ENCODE peak calls at places on chromosomes 7 and 10, in eight cellular contexts. One of them, this sample, is unnamed.

GRCh38 chr7:125257617-125258016 is 328.0 kb upstream of the POT1 start:
- DNase-seq in posterior cingulate gyrus: no peak
- DNase-seq in NCI-H1694: no peak
- DNase-seq in NCI-H748 treated with DMSO at 0.1 percent for 48 hours: no peak
- DNase-seq in amniotic stem cell: no peak
- DNase-seq in putamen: no peak
- DNase-seq in fibroblast of pulmonary artery: no peak
- DNase-seq in AG10803: no peak
- DNase-seq in this sample: no peak

GRCh38 chr7:44101966-44102845 is 1.9 kb upstream of the AEBP1 start:
- DNase-seq in posterior cingulate gyrus: no peak
- DNase-seq in NCI-H1694: no peak
- DNase-seq in NCI-H748 treated with DMSO at 0.1 percent for 48 hours: no peak
- DNase-seq in amniotic stem cell: peak; percentile 88
- DNase-seq in putamen: no peak
- DNase-seq in fibroblast of pulmonary artery: peak; percentile 47
- DNase-seq in AG10803: peak; percentile 95
- DNase-seq in this sample: no peak

GRCh38 chr10:44803820-44804219 is 107.3 kb upstream of the TMEM72 start:
- DNase-seq in posterior cingulate gyrus: no peak
- DNase-seq in NCI-H1694: no peak
- DNase-seq in NCI-H748 treated with DMSO at 0.1 percent for 48 hours: no peak
- DNase-seq in amniotic stem cell: no peak
- DNase-seq in putamen: no peak
- DNase-seq in fibroblast of pulmonary artery: peak; percentile 28
- DNase-seq in AG10803: no peak
- DNase-seq in this sample: no peak

GRCh38 chr10:71080381-71081228 is 131.8 kb upstream of the UNC5B start:
- DNase-seq in posterior cingulate gyrus: no peak
- DNase-seq in NCI-H1694: no peak
- DNase-seq in NCI-H748 treated with DMSO at 0.1 percent for 48 hours: no peak
- DNase-seq in amniotic stem cell: no peak
- DNase-seq in putamen: no peak
- DNase-seq in fibroblast of pulmonary artery: no peak
- DNase-seq in AG10803: no peak
- DNase-seq in this sample: no peak

GRCh38 chr7:13055732-13056369 is 368.4 kb downstream of the ARL4A start:
- DNase-seq in posterior cingulate gyrus: no peak
- DNase-seq in NCI-H1694: no peak
- DNase-seq in NCI-H748 treated with DMSO at 0.1 percent for 48 hours: no peak
- DNase-seq in amniotic stem cell: no peak
- DNase-seq in putamen: no peak
- DNase-seq in fibroblast of pulmonary artery: no peak
- DNase-seq in AG10803: no peak
- DNase-seq in this sample: no peak

GRCh38 chr7:72924417-72924747 is 513 bp upstream of the POM121 start:
- DNase-seq in posterior cingulate gyrus: no peak
- DNase-seq in NCI-H1694: no peak
- DNase-seq in NCI-H748 treated with DMSO at 0.1 percent for 48 hours: no peak
- DNase-seq in amniotic stem cell: no peak
- DNase-seq in putamen: no peak
- DNase-seq in fibroblast of pulmonary artery: no peak
- DNase-seq in AG10803: no peak
- DNase-seq in this sample: no peak

GRCh38 chr7:1855396-1856160 is 185.5 kb downstream of the ELFN1 start:
- DNase-seq in posterior cingulate gyrus: no peak
- DNase-seq in NCI-H1694: no peak
- DNase-seq in NCI-H748 treated with DMSO at 0.1 percent for 48 hours: no peak
- DNase-seq in amniotic stem cell: no peak
- DNase-seq in putamen: no peak
- DNase-seq in fibroblast of pulmonary artery: no peak
- DNase-seq in AG10803: no peak
- DNase-seq in this sample: no peak

GRCh38 chr7:73659983-73660382 is 7.6 kb upstream of the VPS37D start:
- DNase-seq in posterior cingulate gyrus: no peak
- DNase-seq in NCI-H1694: no peak
- DNase-seq in NCI-H748 treated with DMSO at 0.1 percent for 48 hours: no peak
- DNase-seq in amniotic stem cell: no peak
- DNase-seq in putamen: no peak
- DNase-seq in fibroblast of pulmonary artery: no peak
- DNase-seq in AG10803: no peak
- DNase-seq in this sample: no peak

GRCh38 chr7:79495544-79496272 is 42.2 kb upstream of the MAGI2 start:
- DNase-seq in posterior cingulate gyrus: no peak
- DNase-seq in NCI-H1694: no peak
- DNase-seq in NCI-H748 treated with DMSO at 0.1 percent for 48 hours: no peak
- DNase-seq in amniotic stem cell: peak; percentile 17
- DNase-seq in putamen: no peak
- DNase-seq in fibroblast of pulmonary artery: peak; percentile 79
- DNase-seq in AG10803: peak; percentile 82
- DNase-seq in this sample: no peak

GRCh38 chr10:677038-677437 is 12.4 kb downstream of the DIP2C start:
- DNase-seq in posterior cingulate gyrus: no peak
- DNase-seq in NCI-H1694: no peak
- DNase-seq in NCI-H748 treated with DMSO at 0.1 percent for 48 hours: no peak
- DNase-seq in amniotic stem cell: no peak
- DNase-seq in putamen: no peak
- DNase-seq in fibroblast of pulmonary artery: no peak
- DNase-seq in AG10803: no peak
- DNase-seq in this sample: no peak

GRCh38 chr7:5303885-5304505 is 21.3 kb downstream of the SLC29A4 start:
- DNase-seq in posterior cingulate gyrus: no peak
- DNase-seq in NCI-H1694: no peak
- DNase-seq in NCI-H748 treated with DMSO at 0.1 percent for 48 hours: no peak
- DNase-seq in amniotic stem cell: no peak
- DNase-seq in putamen: no peak
- DNase-seq in fibroblast of pulmonary artery: no peak
- DNase-seq in AG10803: no peak
- DNase-seq in this sample: no peak

GRCh38 chr10:16183989-16184643 is 252.7 kb upstream of the PTER start:
- DNase-seq in posterior cingulate gyrus: no peak
- DNase-seq in NCI-H1694: no peak
- DNase-seq in NCI-H748 treated with DMSO at 0.1 percent for 48 hours: no peak
- DNase-seq in amniotic stem cell: no peak
- DNase-seq in putamen: no peak
- DNase-seq in fibroblast of pulmonary artery: no peak
- DNase-seq in AG10803: peak; percentile 61
- DNase-seq in this sample: no peak

GRCh38 chr7:155882596-155882995 is 70.3 kb upstream of the SHH start:
- DNase-seq in posterior cingulate gyrus: no peak
- DNase-seq in NCI-H1694: no peak
- DNase-seq in NCI-H748 treated with DMSO at 0.1 percent for 48 hours: no peak
- DNase-seq in amniotic stem cell: no peak
- DNase-seq in putamen: no peak
- DNase-seq in fibroblast of pulmonary artery: peak; percentile 33
- DNase-seq in AG10803: no peak
- DNase-seq in this sample: no peak

GRCh38 chr7:16428672-16429071 is 7.3 kb upstream of the CRPPA start:
- DNase-seq in posterior cingulate gyrus: no peak
- DNase-seq in NCI-H1694: no peak
- DNase-seq in NCI-H748 treated with DMSO at 0.1 percent for 48 hours: no peak
- DNase-seq in amniotic stem cell: peak; percentile 37
- DNase-seq in putamen: no peak
- DNase-seq in fibroblast of pulmonary artery: peak; percentile 57
- DNase-seq in AG10803: peak; percentile 53
- DNase-seq in this sample: no peak

GRCh38 chr10:33122014-33122788 is 164.2 kb upstream of the ITGB1 start:
- DNase-seq in posterior cingulate gyrus: no peak
- DNase-seq in NCI-H1694: peak; percentile 58
- DNase-seq in NCI-H748 treated with DMSO at 0.1 percent for 48 hours: no peak
- DNase-seq in amniotic stem cell: peak; percentile 68
- DNase-seq in putamen: no peak
- DNase-seq in fibroblast of pulmonary artery: peak; percentile 49
- DNase-seq in AG10803: peak; percentile 99
- DNase-seq in this sample: no peak

GRCh38 chr10:61835069-61835908 is 66.2 kb upstream of the ARID5B start:
- DNase-seq in posterior cingulate gyrus: no peak
- DNase-seq in NCI-H1694: no peak
- DNase-seq in NCI-H748 treated with DMSO at 0.1 percent for 48 hours: peak; percentile 2
- DNase-seq in amniotic stem cell: no peak
- DNase-seq in putamen: no peak
- DNase-seq in fibroblast of pulmonary artery: peak; percentile 87
- DNase-seq in AG10803: peak; percentile 73
- DNase-seq in this sample: no peak

GRCh38 chr7:41656357-41656756 is 46.5 kb downstream of the INHBA start:
- DNase-seq in posterior cingulate gyrus: no peak
- DNase-seq in NCI-H1694: no peak
- DNase-seq in NCI-H748 treated with DMSO at 0.1 percent for 48 hours: no peak
- DNase-seq in amniotic stem cell: no peak
- DNase-seq in putamen: no peak
- DNase-seq in fibroblast of pulmonary artery: peak; percentile 61
- DNase-seq in AG10803: peak; percentile 77
- DNase-seq in this sample: no peak

GRCh38 chr7:27802977-27803376 is 63.0 kb downstream of the TAX1BP1 start:
- DNase-seq in posterior cingulate gyrus: no peak
- DNase-seq in NCI-H1694: no peak
- DNase-seq in NCI-H748 treated with DMSO at 0.1 percent for 48 hours: no peak
- DNase-seq in amniotic stem cell: no peak
- DNase-seq in putamen: no peak
- DNase-seq in fibroblast of pulmonary artery: peak; percentile 77
- DNase-seq in AG10803: peak; percentile 65
- DNase-seq in this sample: no peak

GRCh38 chr7:132773527-132773956 is 197.3 kb upstream of the PLXNA4 start:
- DNase-seq in posterior cingulate gyrus: no peak
- DNase-seq in NCI-H1694: peak; percentile 60
- DNase-seq in NCI-H748 treated with DMSO at 0.1 percent for 48 hours: no peak
- DNase-seq in amniotic stem cell: no peak
- DNase-seq in putamen: no peak
- DNase-seq in fibroblast of pulmonary artery: peak; percentile 62
- DNase-seq in AG10803: peak; percentile 91
- DNase-seq in this sample: no peak

GRCh38 chr10:132645630-132646442 is 108.2 kb downstream of the INPP5A start:
- DNase-seq in posterior cingulate gyrus: no peak
- DNase-seq in NCI-H1694: no peak
- DNase-seq in NCI-H748 treated with DMSO at 0.1 percent for 48 hours: no peak
- DNase-seq in amniotic stem cell: no peak
- DNase-seq in putamen: no peak
- DNase-seq in fibroblast of pulmonary artery: no peak
- DNase-seq in AG10803: no peak
- DNase-seq in this sample: no peak

GRCh38 chr7:24721378-24722030 is 35.8 kb downstream of the GSDME start:
- DNase-seq in posterior cingulate gyrus: no peak
- DNase-seq in NCI-H1694: no peak
- DNase-seq in NCI-H748 treated with DMSO at 0.1 percent for 48 hours: no peak
- DNase-seq in amniotic stem cell: no peak
- DNase-seq in putamen: no peak
- DNase-seq in fibroblast of pulmonary artery: no peak
- DNase-seq in AG10803: no peak
- DNase-seq in this sample: no peak

GRCh38 chr7:111091623-111092370 is 870 bp downstream of the LRRN3 start:
- DNase-seq in posterior cingulate gyrus: no peak
- DNase-seq in NCI-H1694: peak; percentile 13
- DNase-seq in NCI-H748 treated with DMSO at 0.1 percent for 48 hours: peak; percentile 65
- DNase-seq in amniotic stem cell: no peak
- DNase-seq in putamen: peak; percentile 34
- DNase-seq in fibroblast of pulmonary artery: no peak
- DNase-seq in AG10803: no peak
- DNase-seq in this sample: no peak

GRCh38 chr7:77855371-77856083 is 57.0 kb downstream of the PHTF2 start:
- DNase-seq in posterior cingulate gyrus: peak; percentile 13
- DNase-seq in NCI-H1694: peak; percentile 3
- DNase-seq in NCI-H748 treated with DMSO at 0.1 percent for 48 hours: no peak
- DNase-seq in amniotic stem cell: no peak
- DNase-seq in putamen: peak; percentile 19
- DNase-seq in fibroblast of pulmonary artery: peak; percentile 59
- DNase-seq in AG10803: peak; percentile 40
- DNase-seq in this sample: no peak

GRCh38 chr10:49594594-49594993 is 15.5 kb upstream of the SLC18A3 start:
- DNase-seq in posterior cingulate gyrus: no peak
- DNase-seq in NCI-H1694: peak; percentile 80
- DNase-seq in NCI-H748 treated with DMSO at 0.1 percent for 48 hours: peak; percentile 27
- DNase-seq in amniotic stem cell: peak; percentile 30
- DNase-seq in putamen: peak; percentile 21
- DNase-seq in fibroblast of pulmonary artery: peak; percentile 84
- DNase-seq in AG10803: peak; percentile 59
- DNase-seq in this sample: no peak

GRCh38 chr7:68488366-68489060 is 1109.8 kb upstream of the AUTS2 start:
- DNase-seq in posterior cingulate gyrus: no peak
- DNase-seq in NCI-H1694: peak; percentile 60
- DNase-seq in NCI-H748 treated with DMSO at 0.1 percent for 48 hours: no peak
- DNase-seq in amniotic stem cell: no peak
- DNase-seq in putamen: no peak
- DNase-seq in fibroblast of pulmonary artery: no peak
- DNase-seq in AG10803: no peak
- DNase-seq in this sample: no peak

GRCh38 chr10:77713506-77714280 is 76.1 kb upstream of the KCNMA1 start:
- DNase-seq in posterior cingulate gyrus: no peak
- DNase-seq in NCI-H1694: no peak
- DNase-seq in NCI-H748 treated with DMSO at 0.1 percent for 48 hours: no peak
- DNase-seq in amniotic stem cell: no peak
- DNase-seq in putamen: no peak
- DNase-seq in fibroblast of pulmonary artery: no peak
- DNase-seq in AG10803: peak; percentile 56
- DNase-seq in this sample: no peak

GRCh38 chr10:127243490-127244272 is 47.3 kb upstream of the INSYN2A start:
- DNase-seq in posterior cingulate gyrus: no peak
- DNase-seq in NCI-H1694: no peak
- DNase-seq in NCI-H748 treated with DMSO at 0.1 percent for 48 hours: no peak
- DNase-seq in amniotic stem cell: no peak
- DNase-seq in putamen: peak; percentile 18
- DNase-seq in fibroblast of pulmonary artery: peak; percentile 49
- DNase-seq in AG10803: peak; percentile 31
- DNase-seq in this sample: no peak

GRCh38 chr10:100183482-100183881 is 2.3 kb downstream of the ERLIN1 start:
- DNase-seq in posterior cingulate gyrus: no peak
- DNase-seq in NCI-H1694: no peak
- DNase-seq in NCI-H748 treated with DMSO at 0.1 percent for 48 hours: no peak
- DNase-seq in amniotic stem cell: no peak
- DNase-seq in putamen: no peak
- DNase-seq in fibroblast of pulmonary artery: peak; percentile 13
- DNase-seq in AG10803: peak; percentile 18
- DNase-seq in this sample: no peak

GRCh38 chr7:119944601-119944972 is 328.4 kb upstream of the KCND2 start:
- DNase-seq in posterior cingulate gyrus: no peak
- DNase-seq in NCI-H1694: no peak
- DNase-seq in NCI-H748 treated with DMSO at 0.1 percent for 48 hours: no peak
- DNase-seq in amniotic stem cell: no peak
- DNase-seq in putamen: no peak
- DNase-seq in fibroblast of pulmonary artery: no peak
- DNase-seq in AG10803: no peak
- DNase-seq in this sample: no peak

This sample was measured in frontal cortex.